ENCODE peak calls at places on chromosomes 7 and 10, in nine cellular contexts. K, C, Y, X, V, H, A, Z and L are unnamed samples.
A peak's percentile ranks its signal among the peaks of the same experiment; 100 is the strongest.

GRCh38 chr10:32005050-32005449 is 51.2 kb downstream of the KIF5B start:
- DNase-seq in H (no peak), Y (peak; percentile 18), K (no peak), V (no peak), A (peak; percentile 8), X (peak; percentile 56), C (no peak), Z (peak; percentile 10), L (no peak)

GRCh38 chr10:6918305-6918704 is 338.2 kb upstream of the PRKCQ start:
- DNase-seq in H (peak; percentile 51), Y (no peak), A (no peak), V (no peak), C (no peak), Z (no peak), X (no peak), K (no peak), L (no peak)

GRCh38 chr10:23439452-23439919 is 611 bp downstream of the OTUD1 start:
- DNase-seq in Y (no peak), A (no peak), X (peak; percentile 59), C (no peak), V (no peak), Z (no peak), K (no peak), H (no peak), L (no peak)

GRCh38 chr7:29878081-29878688 is 71.9 kb downstream of the WIPF3 start:
- DNase-seq in Y (peak; percentile 31), H (no peak), X (peak; percentile 23), Z (peak; percentile 20), C (no peak), K (peak; percentile 61), A (peak; percentile 43), V (no peak), L (peak; percentile 6)

GRCh38 chr7:155722936-155723335 is 78.5 kb downstream of the RBM33 start:
- DNase-seq in Y (no peak), C (no peak), V (no peak), Z (no peak), K (no peak), X (no peak), H (no peak), A (no peak), L (no peak)

GRCh38 chr7:367351-367841 is 77.4 kb downstream of the FOXL3 start:
- DNase-seq in V (no peak), H (no peak), K (no peak), A (no peak), C (no peak), X (no peak), Y (no peak), Z (no peak), L (no peak)

GRCh38 chr10:127886371-127887051 is 6.2 kb downstream of the CLRN3 start:
- DNase-seq in H (no peak), Z (no peak), K (no peak), A (no peak), C (no peak), Y (no peak), V (no peak), X (no peak), L (no peak)

GRCh38 chr7:50185188-50185587 is 92.1 kb upstream of the ZPBP start:
- DNase-seq in C (no peak), Y (no peak), Z (no peak), H (no peak), A (no peak), X (no peak), K (no peak), V (no peak), L (peak; percentile 13)

GRCh38 chr10:6068006-6068405 is 5.8 kb upstream of the IL2RA start:
- DNase-seq in K (no peak), X (no peak), H (no peak), Z (no peak), A (no peak), V (no peak), Y (no peak), C (no peak), L (no peak)

GRCh38 chr7:142012825-142013506 is 17.3 kb downstream of the MGAM start:
- DNase-seq in Z (no peak), X (no peak), H (no peak), C (no peak), Y (no peak), V (no peak), K (no peak), A (no peak), L (no peak)

GRCh38 chr10:69123747-69124557 is at the start of gene VPS26A:
- DNase-seq in V (peak; percentile 96), A (peak; percentile 96), K (peak; percentile 99), C (peak; percentile 91), Y (peak; percentile 96), X (peak; percentile 99), Z (peak; percentile 95), H (peak; percentile 98), L (peak; percentile 96)

GRCh38 chr10:84267503-84268126 is 22.8 kb downstream of the RGR start:
- DNase-seq in A (peak; percentile 37), C (no peak), H (peak; percentile 83), V (no peak), K (no peak), Z (no peak), X (peak; percentile 12), Y (peak; percentile 9), L (no peak)

GRCh38 chr7:120874016-120874415 is 16.1 kb upstream of the TSPAN12 start:
- DNase-seq in A (no peak), H (no peak), V (no peak), C (no peak), Y (no peak), Z (no peak), K (no peak), X (no peak), L (no peak)

GRCh38 chr7:84783161-84783803 is 403.6 kb downstream of the SEMA3D start:
- DNase-seq in K (no peak), H (no peak), C (no peak), Z (no peak), V (no peak), A (peak; percentile 25), Y (no peak), X (no peak), L (no peak)

GRCh38 chr10:99459217-99459616 is 28.8 kb upstream of the GOT1 start:
- DNase-seq in K (no peak), Z (no peak), H (no peak), C (no peak), V (no peak), Y (no peak), X (no peak), A (no peak), L (no peak)

GRCh38 chr7:36390199-36391090 is 783 bp downstream of the ANLN start:
- DNase-seq in A (peak; percentile 92), X (peak; percentile 87), H (peak; percentile 60), C (peak; percentile 71), Y (peak; percentile 55), K (peak; percentile 79), V (no peak), Z (peak; percentile 61), L (no peak)

GRCh38 chr7:26551740-26552139 is 260.1 kb downstream of the SNX10 start:
- DNase-seq in X (no peak), Z (no peak), K (no peak), Y (no peak), A (no peak), C (no peak), H (no peak), V (no peak), L (no peak)

GRCh38 chr7:70608229-70608628 is 523.7 kb upstream of the GALNT17 start:
- DNase-seq in Y (no peak), A (no peak), K (no peak), Z (no peak), X (no peak), V (no peak), H (no peak), C (no peak), L (no peak)

GRCh38 chr10:95963202-95963991 is 55.6 kb downstream of the CC2D2B start:
- DNase-seq in C (no peak), X (no peak), H (no peak), Y (no peak), K (no peak), A (no peak), V (no peak), Z (no peak), L (no peak)

GRCh38 chr7:100119701-100120517 is 475 bp downstream of the CNPY4 start:
- DNase-seq in A (peak; percentile 46), X (peak; percentile 69), H (peak; percentile 50), V (peak; percentile 33), C (peak; percentile 64), Z (no peak), K (peak; percentile 67), Y (no peak), L (peak; percentile 64)

GRCh38 chr7:41629711-41630111 is 73.2 kb downstream of the INHBA start:
- DNase-seq in X (no peak), Y (no peak), C (no peak), A (no peak), V (no peak), Z (no peak), H (no peak), K (no peak), L (no peak)